ENCODE peak calls at places on chromosomes 5 and 9, in six cellular contexts. C, V, P, E, N and M are unnamed samples. For H3K4me1 and H3K9me3, the result is how much of the 10 kb centered on the place peaks cover.

GRCh38 chr5:124675921-124676846 is 70.3 kb downstream of the ZNF608 start:
- DNase-seq in C (no peak), N (no peak), E (no peak), V (no peak), P (no peak), M (no peak)

GRCh38 chr9:16982780-16983179 is 112.3 kb upstream of the BNC2 start:
- DNase-seq in N (no peak), V (no peak), C (no peak), E (no peak), P (no peak), M (no peak)

GRCh38 chr5:14153932-14154646 is 10.9 kb downstream of the TRIO start:
- DNase-seq in V (peak), N (no peak), P (no peak), C (no peak), E (no peak), M (peak)

GRCh38 chr5:109478830-109479229 is 69.1 kb upstream of the PJA2 start:
- DNase-seq in P (no peak), N (no peak), V (no peak), E (no peak), C (no peak), M (no peak)

GRCh38 chr5:61329729-61330128 is 2.3 kb upstream of the ZSWIM6 start:
- DNase-seq in E (no peak), V (no peak), P (peak), N (peak), C (no peak), M (no peak)

GRCh38 chr5:150451594-150451993 is 2.1 kb upstream of the RPS14 start:
- DNase-seq in C (no peak), V (no peak), N (no peak), E (no peak), P (no peak), M (no peak)

GRCh38 chr5:95771109-95771708 is 40.1 kb downstream of the RHOBTB3 start:
- DNase-seq in C (no peak), E (peak), V (no peak), N (no peak), P (no peak), M (no peak)

GRCh38 chr5:72604111-72604792 is 97.0 kb upstream of the ZNF366 start:
- DNase-seq in P (no peak), C (no peak), N (no peak), E (no peak), V (no peak), M (no peak)

GRCh38 chr5:110031402-110032140 is 341.8 kb downstream of the MAN2A1 start:
- DNase-seq in V (no peak), E (no peak), N (no peak), P (peak), C (no peak), M (no peak)

GRCh38 chr9:114616684-114617520 is 5.8 kb downstream of the TMEM268 start:
- DNase-seq in P (no peak), E (peak), N (no peak), C (no peak), V (no peak), M (peak)

GRCh38 chr5:111859031-111859430 is 102.0 kb upstream of the NREP start:
- DNase-seq in V (no peak), P (no peak), E (no peak), N (no peak), C (no peak), M (no peak)

GRCh38 chr5:37448941-37449340 is 69.8 kb downstream of the WDR70 start:
- DNase-seq in P (no peak), V (no peak), E (no peak), C (no peak), N (no peak), M (no peak)

GRCh38 chr5:150295172-150295611 is 5.6 kb upstream of the CAMK2A start:
- DNase-seq in P (peak), E (peak), V (no peak), N (no peak), C (no peak), M (no peak)

GRCh38 chr9:86846679-86847078 is 100.6 kb downstream of the GAS1 start:
- DNase-seq in E (no peak), N (no peak), V (no peak), C (no peak), P (no peak), M (no peak)

GRCh38 chr5:83559141-83559785 is 87.7 kb downstream of the VCAN start:
- DNase-seq in V (no peak), C (no peak), P (no peak), N (no peak), E (no peak), M (no peak)

GRCh38 chr5:169696621-169697517 is 59.8 kb downstream of the DOCK2 start:
- DNase-seq in V (no peak), C (no peak), E (no peak), N (no peak), P (no peak), M (no peak)

GRCh38 chr5:169695919-169696490 is 58.9 kb downstream of the DOCK2 start:
- DNase-seq in C (no peak), N (peak), V (no peak), P (peak), E (no peak), M (no peak)

GRCh38 chr5:169700611-169701010 is 63.5 kb downstream of the DOCK2 start:
- DNase-seq in V (no peak), E (no peak), N (no peak), P (no peak), C (no peak), M (no peak)

GRCh38 chr5:169697518-169697890 is 60.4 kb downstream of the DOCK2 start:
- DNase-seq in N (no peak), V (no peak), E (no peak), C (no peak), P (no peak), M (no peak)

DNA sequence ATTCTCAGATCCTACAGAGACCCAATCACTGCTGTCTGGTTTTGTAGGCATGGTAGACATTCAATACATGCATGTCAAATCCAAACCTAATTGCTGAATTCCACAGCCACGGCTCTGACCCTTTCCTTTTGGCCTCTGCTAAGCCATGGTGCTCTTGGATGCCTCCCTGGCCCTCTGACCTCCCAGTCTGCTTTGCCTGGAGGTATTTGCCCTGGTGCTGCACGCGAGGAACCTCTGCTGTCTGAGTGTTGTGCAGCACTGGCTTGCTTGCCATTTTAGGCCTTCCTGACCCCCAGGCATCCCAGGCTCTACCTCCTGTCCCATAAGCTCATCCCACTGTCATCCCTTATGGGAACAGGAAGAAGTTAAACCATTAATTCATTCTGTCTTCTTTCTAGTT is 60.9 kb downstream of the DOCK2 start:
- DNase-seq in N (no peak), C (no peak), E (no peak), V (no peak), P (no peak), M (no peak)
- H3K4me1 ChIP-seq in N (under half), C (under half), E (under half), V (under half), P (under half), M (under half)

GRCh38 chr5:141427783-141428426 is 2.4 kb upstream of the PCDHGA12 start:
- DNase-seq in N (no peak), V (no peak), C (peak), E (no peak), P (no peak), M (no peak)
- H3K9me3 ChIP-seq in N (half or more), V (under half), C (half or more), E (half or more), P (half or more), M (half or more)

GRCh38 chr5:10461904-10462542 is 20.3 kb downstream of the ROPN1L start:
- DNase-seq in E (no peak), V (no peak), N (no peak), P (no peak), C (no peak), M (no peak)

GRCh38 chr5:10461041-10461440 is 19.4 kb downstream of the ROPN1L start:
- DNase-seq in N (no peak), P (no peak), V (no peak), C (no peak), E (no peak), M (no peak)

GRCh38 chr5:10457682-10458574 is 16.2 kb downstream of the ROPN1L start:
- DNase-seq in N (no peak), V (no peak), C (no peak), E (no peak), P (no peak), M (no peak)

GRCh38 chr5:10459080-10460055 is 17.7 kb downstream of the ROPN1L start:
- DNase-seq in P (no peak), N (no peak), E (no peak), C (no peak), V (no peak), M (peak)

DNA sequence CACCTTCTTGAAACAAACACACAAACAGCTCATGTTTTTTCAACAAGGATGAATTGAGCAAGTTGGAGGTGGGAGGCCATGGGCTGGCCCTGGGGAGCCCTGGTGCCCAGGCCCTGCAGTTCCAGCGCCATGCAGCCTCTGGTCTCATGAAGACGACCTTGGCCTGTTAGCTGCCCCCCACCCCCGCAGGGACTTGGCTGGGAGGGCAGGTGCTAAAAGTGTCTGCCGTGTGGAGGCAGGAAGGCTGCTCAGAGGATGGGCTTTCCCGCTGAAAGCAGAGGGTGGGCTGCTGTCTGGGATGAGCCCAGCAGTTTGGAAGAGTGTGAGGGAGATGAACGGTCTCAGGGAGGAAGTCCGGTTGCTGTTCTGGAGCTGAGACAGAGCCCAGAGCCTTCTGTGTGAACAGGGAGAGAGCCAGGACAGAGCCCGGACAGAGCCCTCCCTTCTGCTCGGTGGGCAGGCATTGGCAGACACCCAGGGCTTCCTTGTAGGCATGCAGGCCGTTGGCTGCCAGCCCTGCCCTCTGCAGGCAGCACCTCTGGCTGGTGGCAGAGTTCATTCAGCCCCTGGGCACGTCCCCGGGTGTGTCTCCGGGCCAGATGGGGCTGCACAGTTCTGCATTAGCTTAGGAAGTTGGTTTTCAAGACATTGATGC is 18.7 kb downstream of the ROPN1L start:
- DNase-seq in P (no peak), N (peak), V (no peak), E (peak), C (no peak), M (no peak)
- H3K4me1 ChIP-seq in P (under half), N (half or more), V (under half), E (under half), C (under half), M (under half)

GRCh38 chr5:179122411-179123108 is 62.4 kb downstream of the ZNF354C start:
- DNase-seq in N (no peak), V (no peak), C (peak), E (no peak), P (no peak), M (no peak)
- H3K9me3 ChIP-seq in N (under half), V (under half), C (half or more), E (under half), P (under half), M (under half)

GRCh38 chr5:102536323-102536928 is 37.6 kb upstream of the SLCO6A1 start:
- DNase-seq in C (no peak), P (peak), N (no peak), V (no peak), E (no peak), M (no peak)

GRCh38 chr5:102532126-102532525 is 33.3 kb upstream of the SLCO6A1 start:
- DNase-seq in V (no peak), C (no peak), N (no peak), E (no peak), P (no peak), M (no peak)

GRCh38 chr5:102539598-102539997 is 40.8 kb upstream of the SLCO6A1 start:
- DNase-seq in V (no peak), P (peak), E (no peak), C (no peak), N (no peak), M (no peak)

GRCh38 chr5:102540251-102540812 is 41.5 kb upstream of the SLCO6A1 start:
- DNase-seq in V (no peak), C (no peak), E (no peak), P (no peak), N (no peak), M (no peak)

DNA sequence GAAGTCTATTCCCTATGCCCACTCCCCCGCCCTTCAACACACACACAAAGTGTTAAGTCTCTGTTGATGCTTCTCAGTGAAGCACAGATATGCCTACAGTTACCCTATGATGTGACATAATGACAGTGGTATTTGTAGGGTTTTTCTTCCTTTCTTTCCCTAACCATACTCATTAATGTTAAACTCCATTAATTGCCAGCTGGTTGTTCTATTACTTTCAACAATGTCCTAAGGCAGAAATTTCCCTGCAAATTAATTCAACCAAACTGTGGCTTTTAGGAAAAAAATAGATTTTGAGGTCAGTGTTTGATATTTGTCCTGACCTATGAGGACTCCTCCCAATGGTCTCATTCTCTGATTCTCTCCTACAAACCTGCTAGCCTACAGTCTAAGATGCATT is 38.2 kb upstream of the SLCO6A1 start:
- DNase-seq in N (no peak), E (no peak), V (no peak), P (no peak), C (no peak), M (no peak)
- H3K4me1 ChIP-seq in N (under half), E (under half), V (under half), P (under half), C (under half), M (under half)